ENCODE peak calls at places on chromosomes 12 and 14, in nine cellular contexts. One of them, this sample, is unnamed. For H3K27me3 and H3K4me1, the result is how much of the 10 kb centered on the place peaks cover.

GRCh38 chr12:12561305-12562015 is 1.2 kb downstream of the DUSP16 start:
- DNase-seq in tibial nerve: peak
- DNase-seq in GM23248: peak
- DNase-seq in gastrocnemius medialis: peak
- DNase-seq in CD4-positive, CD25-positive, alpha-beta regulatory T cell: no peak
- DNase-seq in ovary: peak
- DNase-seq in right atrium auricular region: peak
- DNase-seq in spleen: peak
- DNase-seq in H9: peak
- DNase-seq in this sample: peak

GRCh38 chr14:34496679-34497513 is 34.9 kb upstream of the SPTSSA start:
- DNase-seq in right atrium auricular region: peak
- DNase-seq in CD4-positive, CD25-positive, alpha-beta regulatory T cell: no peak
- DNase-seq in tibial nerve: peak
- DNase-seq in spleen: no peak
- DNase-seq in H9: peak
- DNase-seq in ovary: peak
- DNase-seq in GM23248: peak
- DNase-seq in gastrocnemius medialis: peak
- DNase-seq in this sample: peak

GRCh38 chr12:49998453-49998852 is 25.7 kb downstream of the AQP6 start:
- DNase-seq in H9: no peak
- DNase-seq in GM23248: no peak
- DNase-seq in tibial nerve: no peak
- DNase-seq in right atrium auricular region: no peak
- DNase-seq in ovary: no peak
- DNase-seq in spleen: no peak
- DNase-seq in gastrocnemius medialis: no peak
- DNase-seq in CD4-positive, CD25-positive, alpha-beta regulatory T cell: no peak
- DNase-seq in this sample: no peak

GRCh38 chr14:64465856-64466554 is 706 bp downstream of the AKAP5 start:
- DNase-seq in spleen: no peak
- DNase-seq in CD4-positive, CD25-positive, alpha-beta regulatory T cell: no peak
- DNase-seq in right atrium auricular region: no peak
- DNase-seq in gastrocnemius medialis: no peak
- DNase-seq in GM23248: peak
- DNase-seq in H9: peak
- DNase-seq in ovary: peak
- DNase-seq in tibial nerve: peak
- DNase-seq in this sample: peak

GRCh38 chr14:80787876-80788275 is 153.7 kb downstream of the CEP128 start:
- DNase-seq in H9: no peak
- DNase-seq in spleen: no peak
- DNase-seq in ovary: no peak
- DNase-seq in gastrocnemius medialis: no peak
- DNase-seq in tibial nerve: no peak
- DNase-seq in CD4-positive, CD25-positive, alpha-beta regulatory T cell: no peak
- DNase-seq in right atrium auricular region: no peak
- DNase-seq in GM23248: peak
- DNase-seq in this sample: no peak

GRCh38 chr12:123801573-123802178 is 39.6 kb downstream of the DNAH10 start:
- DNase-seq in CD4-positive, CD25-positive, alpha-beta regulatory T cell: no peak
- DNase-seq in H9: no peak
- DNase-seq in tibial nerve: no peak
- DNase-seq in gastrocnemius medialis: no peak
- DNase-seq in spleen: no peak
- DNase-seq in right atrium auricular region: no peak
- DNase-seq in GM23248: peak
- DNase-seq in ovary: no peak
- DNase-seq in this sample: no peak

GRCh38 chr14:31880935-31881334 is 196.2 kb upstream of the ARHGAP5 start:
- DNase-seq in right atrium auricular region: no peak
- DNase-seq in GM23248: peak
- DNase-seq in H9: no peak
- DNase-seq in CD4-positive, CD25-positive, alpha-beta regulatory T cell: no peak
- DNase-seq in ovary: no peak
- DNase-seq in tibial nerve: no peak
- DNase-seq in gastrocnemius medialis: no peak
- DNase-seq in spleen: no peak
- DNase-seq in this sample: no peak

GRCh38 chr12:108307006-108307405 is 32.1 kb downstream of the CMKLR1 start:
- DNase-seq in CD4-positive, CD25-positive, alpha-beta regulatory T cell: no peak
- DNase-seq in right atrium auricular region: no peak
- DNase-seq in spleen: no peak
- DNase-seq in GM23248: peak
- DNase-seq in ovary: no peak
- DNase-seq in tibial nerve: no peak
- DNase-seq in gastrocnemius medialis: no peak
- DNase-seq in H9: no peak
- DNase-seq in this sample: no peak

GRCh38 chr12:106193404-106194215 is 54.2 kb downstream of the CKAP4 start:
- DNase-seq in CD4-positive, CD25-positive, alpha-beta regulatory T cell: no peak
- DNase-seq in spleen: no peak
- DNase-seq in tibial nerve: no peak
- DNase-seq in H9: no peak
- DNase-seq in right atrium auricular region: no peak
- DNase-seq in gastrocnemius medialis: no peak
- DNase-seq in GM23248: peak
- DNase-seq in ovary: no peak
- DNase-seq in this sample: no peak

GRCh38 chr12:106194351-106194750 is 53.5 kb downstream of the CKAP4 start:
- DNase-seq in CD4-positive, CD25-positive, alpha-beta regulatory T cell: no peak
- DNase-seq in ovary: no peak
- DNase-seq in right atrium auricular region: no peak
- DNase-seq in H9: no peak
- DNase-seq in gastrocnemius medialis: no peak
- DNase-seq in spleen: no peak
- DNase-seq in GM23248: no peak
- DNase-seq in tibial nerve: no peak
- DNase-seq in this sample: no peak

GRCh38 chr12:106195638-106196037 is 52.2 kb downstream of the CKAP4 start:
- DNase-seq in spleen: peak
- DNase-seq in H9: no peak
- DNase-seq in tibial nerve: peak
- DNase-seq in ovary: peak
- DNase-seq in GM23248: peak
- DNase-seq in gastrocnemius medialis: peak
- DNase-seq in right atrium auricular region: peak
- DNase-seq in CD4-positive, CD25-positive, alpha-beta regulatory T cell: no peak
- DNase-seq in this sample: peak

GRCh38 chr12:106192659-106193403 is 54.1 kb upstream of the NUAK1 start:
- DNase-seq in gastrocnemius medialis: no peak
- DNase-seq in right atrium auricular region: no peak
- DNase-seq in GM23248: peak
- DNase-seq in spleen: no peak
- DNase-seq in ovary: no peak
- DNase-seq in CD4-positive, CD25-positive, alpha-beta regulatory T cell: no peak
- DNase-seq in tibial nerve: peak
- DNase-seq in H9: no peak
- DNase-seq in this sample: no peak

GRCh38 chr12:106197906-106198623 is 49.8 kb downstream of the CKAP4 start:
- DNase-seq in gastrocnemius medialis: no peak
- DNase-seq in tibial nerve: no peak
- DNase-seq in GM23248: peak
- DNase-seq in H9: no peak
- DNase-seq in ovary: no peak
- DNase-seq in CD4-positive, CD25-positive, alpha-beta regulatory T cell: no peak
- DNase-seq in spleen: no peak
- DNase-seq in right atrium auricular region: no peak
- DNase-seq in this sample: no peak
- H3K27ac ChIP-seq in gastrocnemius medialis: peak
- H3K27ac ChIP-seq in tibial nerve: no peak
- H3K27ac ChIP-seq in GM23248: no peak
- H3K27ac ChIP-seq in H9: no peak
- H3K27ac ChIP-seq in ovary: peak
- H3K27ac ChIP-seq in CD4-positive, CD25-positive, alpha-beta regulatory T cell: no peak
- H3K27ac ChIP-seq in spleen: no peak
- H3K27ac ChIP-seq in right atrium auricular region: no peak
- H3K27ac ChIP-seq in this sample: no peak

GRCh38 chr12:89695100-89695499 is 13.5 kb downstream of the ATP2B1 start:
- DNase-seq in gastrocnemius medialis: peak
- DNase-seq in CD4-positive, CD25-positive, alpha-beta regulatory T cell: no peak
- DNase-seq in GM23248: peak
- DNase-seq in H9: no peak
- DNase-seq in ovary: no peak
- DNase-seq in spleen: no peak
- DNase-seq in tibial nerve: no peak
- DNase-seq in right atrium auricular region: no peak
- DNase-seq in this sample: no peak

GRCh38 chr12:89695830-89696229 is 12.8 kb downstream of the ATP2B1 start:
- DNase-seq in right atrium auricular region: no peak
- DNase-seq in tibial nerve: no peak
- DNase-seq in gastrocnemius medialis: no peak
- DNase-seq in ovary: no peak
- DNase-seq in spleen: no peak
- DNase-seq in H9: no peak
- DNase-seq in CD4-positive, CD25-positive, alpha-beta regulatory T cell: no peak
- DNase-seq in GM23248: no peak
- DNase-seq in this sample: no peak

GRCh38 chr12:89692442-89692841 is 16.2 kb downstream of the ATP2B1 start:
- DNase-seq in tibial nerve: no peak
- DNase-seq in H9: no peak
- DNase-seq in CD4-positive, CD25-positive, alpha-beta regulatory T cell: no peak
- DNase-seq in spleen: no peak
- DNase-seq in GM23248: no peak
- DNase-seq in ovary: no peak
- DNase-seq in gastrocnemius medialis: no peak
- DNase-seq in right atrium auricular region: no peak
- DNase-seq in this sample: no peak

GRCh38 chr12:89694542-89694941 is 14.1 kb downstream of the ATP2B1 start:
- DNase-seq in gastrocnemius medialis: no peak
- DNase-seq in spleen: no peak
- DNase-seq in GM23248: no peak
- DNase-seq in ovary: no peak
- DNase-seq in H9: no peak
- DNase-seq in tibial nerve: no peak
- DNase-seq in CD4-positive, CD25-positive, alpha-beta regulatory T cell: no peak
- DNase-seq in right atrium auricular region: no peak
- DNase-seq in this sample: no peak

DNA sequence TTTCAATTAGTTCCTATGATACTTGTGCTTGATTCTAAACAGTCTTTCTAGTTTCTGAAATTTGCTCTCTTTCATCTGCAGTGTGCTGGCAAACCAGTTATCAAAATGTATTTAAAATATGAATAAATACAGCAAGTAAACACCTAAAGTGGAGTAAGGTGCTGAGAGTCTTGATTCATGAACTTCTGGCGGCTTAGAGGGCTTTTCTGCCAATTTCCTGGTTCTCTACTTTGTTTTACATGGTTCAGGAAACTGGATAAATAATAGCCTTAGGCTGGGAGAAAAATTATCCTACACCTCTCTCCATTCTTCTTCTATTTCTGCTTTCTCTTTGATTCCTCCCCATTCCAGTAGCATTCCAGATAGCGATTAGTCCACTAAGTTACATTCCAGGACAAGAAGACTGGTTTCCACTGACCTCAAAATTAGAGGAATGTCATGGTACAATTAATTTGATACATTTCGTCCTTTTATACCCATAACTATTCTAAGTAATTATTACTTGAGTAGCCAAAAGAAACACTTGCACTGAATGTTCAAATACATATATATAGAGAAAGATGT is 14.9 kb downstream of the ATP2B1 start:
- DNase-seq in spleen: no peak
- DNase-seq in right atrium auricular region: no peak
- DNase-seq in CD4-positive, CD25-positive, alpha-beta regulatory T cell: no peak
- DNase-seq in GM23248: no peak
- DNase-seq in gastrocnemius medialis: no peak
- DNase-seq in ovary: no peak
- DNase-seq in H9: no peak
- DNase-seq in tibial nerve: no peak
- DNase-seq in this sample: no peak
- H3K27me3 ChIP-seq in spleen: under half
- H3K27me3 ChIP-seq in right atrium auricular region: under half
- H3K27me3 ChIP-seq in CD4-positive, CD25-positive, alpha-beta regulatory T cell: under half
- H3K27me3 ChIP-seq in GM23248: under half
- H3K27me3 ChIP-seq in gastrocnemius medialis: under half
- H3K27me3 ChIP-seq in ovary: under half
- H3K27me3 ChIP-seq in H9: under half
- H3K27me3 ChIP-seq in tibial nerve: under half
- H3K27me3 ChIP-seq in this sample: under half

DNA sequence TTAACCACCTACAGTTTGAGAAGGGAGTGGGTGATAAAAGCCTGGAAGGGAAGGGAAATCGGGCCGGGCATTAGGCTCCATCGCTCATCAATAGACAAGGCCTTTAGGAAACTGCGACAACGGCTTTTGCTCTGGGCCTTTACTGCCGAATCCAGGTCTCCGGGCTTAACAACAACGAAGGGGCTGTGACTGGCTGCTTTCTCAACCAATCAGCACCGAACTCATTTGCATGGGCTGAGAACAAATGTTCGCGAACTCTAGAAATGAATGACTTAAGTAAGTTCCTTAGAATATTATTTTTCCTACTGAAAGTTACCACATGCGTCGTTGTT is 263 bp upstream of the RNU7-1 start:
- DNase-seq in GM23248: peak
- DNase-seq in ovary: peak
- DNase-seq in tibial nerve: peak
- DNase-seq in gastrocnemius medialis: peak
- DNase-seq in right atrium auricular region: peak
- DNase-seq in CD4-positive, CD25-positive, alpha-beta regulatory T cell: peak
- DNase-seq in H9: peak
- DNase-seq in spleen: peak
- DNase-seq in this sample: peak
- H3K4me1 ChIP-seq in GM23248: under half
- H3K4me1 ChIP-seq in ovary: under half
- H3K4me1 ChIP-seq in tibial nerve: under half
- H3K4me1 ChIP-seq in gastrocnemius medialis: under half
- H3K4me1 ChIP-seq in right atrium auricular region: under half
- H3K4me1 ChIP-seq in CD4-positive, CD25-positive, alpha-beta regulatory T cell: half or more
- H3K4me1 ChIP-seq in H9: under half
- H3K4me1 ChIP-seq in spleen: half or more
- H3K4me1 ChIP-seq in this sample: under half

GRCh38 chr12:31728289-31728916 is 418 bp downstream of the AMN1 start:
- DNase-seq in H9: peak
- DNase-seq in CD4-positive, CD25-positive, alpha-beta regulatory T cell: no peak
- DNase-seq in ovary: peak
- DNase-seq in GM23248: peak
- DNase-seq in gastrocnemius medialis: no peak
- DNase-seq in tibial nerve: peak
- DNase-seq in right atrium auricular region: no peak
- DNase-seq in spleen: no peak
- DNase-seq in this sample: peak

GRCh38 chr12:31726575-31726974 is 2.2 kb downstream of the AMN1 start:
- DNase-seq in ovary: no peak
- DNase-seq in gastrocnemius medialis: no peak
- DNase-seq in right atrium auricular region: no peak
- DNase-seq in GM23248: no peak
- DNase-seq in CD4-positive, CD25-positive, alpha-beta regulatory T cell: no peak
- DNase-seq in tibial nerve: no peak
- DNase-seq in spleen: no peak
- DNase-seq in H9: no peak
- DNase-seq in this sample: no peak

GRCh38 chr12:31728917-31729640 is at the start of gene AMN1:
- DNase-seq in right atrium auricular region: peak
- DNase-seq in tibial nerve: peak
- DNase-seq in spleen: peak
- DNase-seq in CD4-positive, CD25-positive, alpha-beta regulatory T cell: peak
- DNase-seq in GM23248: peak
- DNase-seq in ovary: peak
- DNase-seq in gastrocnemius medialis: peak
- DNase-seq in H9: peak
- DNase-seq in this sample: peak

GRCh38 chr12:31729728-31730127 is 907 bp upstream of the AMN1 start:
- DNase-seq in GM23248: peak
- DNase-seq in right atrium auricular region: no peak
- DNase-seq in gastrocnemius medialis: no peak
- DNase-seq in ovary: no peak
- DNase-seq in spleen: no peak
- DNase-seq in CD4-positive, CD25-positive, alpha-beta regulatory T cell: no peak
- DNase-seq in H9: no peak
- DNase-seq in tibial nerve: no peak
- DNase-seq in this sample: no peak

GRCh38 chr12:31727197-31727596 is 1.6 kb downstream of the AMN1 start:
- DNase-seq in tibial nerve: no peak
- DNase-seq in GM23248: no peak
- DNase-seq in gastrocnemius medialis: no peak
- DNase-seq in spleen: no peak
- DNase-seq in CD4-positive, CD25-positive, alpha-beta regulatory T cell: no peak
- DNase-seq in right atrium auricular region: no peak
- DNase-seq in ovary: no peak
- DNase-seq in H9: no peak
- DNase-seq in this sample: no peak
- H3K27ac ChIP-seq in tibial nerve: no peak
- H3K27ac ChIP-seq in GM23248: no peak
- H3K27ac ChIP-seq in gastrocnemius medialis: no peak
- H3K27ac ChIP-seq in spleen: peak
- H3K27ac ChIP-seq in CD4-positive, CD25-positive, alpha-beta regulatory T cell: no peak
- H3K27ac ChIP-seq in right atrium auricular region: peak
- H3K27ac ChIP-seq in ovary: no peak
- H3K27ac ChIP-seq in H9: no peak
- H3K27ac ChIP-seq in this sample: no peak

This sample was measured in colonic mucosa.